ENCODE peak calls at places on chromosomes 13 and 19, in four cellular contexts. U is psoas muscle, E is fibroblast of lung, I is BE2C. G is an unnamed sample.

GRCh38 chr19:4930664-4931063 is 21.4 kb downstream of the UHRF1 start:
- DNase-seq in U (no peak), E (no peak), I (no peak), G (no peak)

GRCh38 chr19:6060600-6061391 is 49.5 kb downstream of the RFX2 start:
- DNase-seq in E (no peak), I (peak), U (peak), G (no peak)

GRCh38 chr19:29529646-29530548 is 4.1 kb downstream of the VSTM2B start:
- DNase-seq in U (no peak), I (no peak), E (no peak), G (no peak)

GRCh38 chr13:98429531-98429930 is 147.4 kb downstream of the STK24 start:
- DNase-seq in U (no peak), I (no peak), E (no peak), G (no peak)

GRCh38 chr19:45468159-45468651 is 409 bp downstream of the FOSB start:
- DNase-seq in E (no peak), I (no peak), U (peak), G (no peak)

GRCh38 chr13:60134376-60134775 is 29.4 kb downstream of the DIAPH3 start:
- DNase-seq in U (no peak), E (peak), I (no peak), G (no peak)

GRCh38 chr19:50663280-50663790 is 14.1 kb downstream of the C19orf81 start:
- DNase-seq in E (no peak), I (peak), U (no peak), G (no peak)

GRCh38 chr19:40294560-40294959 is 9.4 kb upstream of the AKT2 start:
- DNase-seq in U (no peak), E (no peak), I (no peak), G (no peak)

GRCh38 chr13:58476176-58476575 is 844.6 kb downstream of the PCDH17 start:
- DNase-seq in I (no peak), U (no peak), E (no peak), G (no peak)

GRCh38 chr19:16435238-16435911 is 36.4 kb downstream of the EPS15L1 start:
- DNase-seq in U (peak), I (no peak), E (peak), G (peak)

GRCh38 chr19:31413353-31413752 is 64.1 kb upstream of the TSHZ3 start:
- DNase-seq in E (no peak), U (no peak), I (no peak), G (no peak)

GRCh38 chr13:102847272-102848234 is 1.7 kb downstream of the ERCC5 start:
- DNase-seq in U (no peak), E (peak), I (no peak), G (no peak)

GRCh38 chr19:8120636-8121480 is 28.5 kb downstream of the FBN3 start:
- DNase-seq in I (no peak), U (no peak), E (no peak), G (no peak)

GRCh38 chr13:106372199-106373160 is 163.0 kb downstream of the EFNB2 start:
- DNase-seq in I (no peak), E (peak), U (no peak), G (peak)

GRCh38 chr13:72507394-72508199 is 219.8 kb downstream of the MZT1 start:
- DNase-seq in I (no peak), E (no peak), U (no peak), G (no peak)

GRCh38 chr13:76822691-76823267 is 63.4 kb downstream of the KCTD12 start:
- DNase-seq in U (no peak), E (peak), I (no peak), G (no peak)

GRCh38 chr19:38346837-38347236 is 11.2 kb downstream of the CATSPERG start:
- DNase-seq in E (no peak), U (no peak), I (no peak), G (no peak)

GRCh38 chr19:46347572-46347883 is 641 bp downstream of the PPP5C start:
- DNase-seq in I (no peak), U (no peak), E (no peak), G (no peak)

GRCh38 chr19:6713773-6714692 is 6.4 kb downstream of the C3 start:
- DNase-seq in U (peak), E (no peak), I (no peak), G (no peak)

GRCh38 chr13:102317593-102317992 is 84.3 kb downstream of the FGF14 start:
- DNase-seq in I (peak), E (peak), U (peak), G (no peak)

GRCh38 chr19:40321076-40321475 is 27.1 kb downstream of the C19orf47 start:
- DNase-seq in U (no peak), E (no peak), I (no peak), G (no peak)

GRCh38 chr19:1283917-1284292 is 1.8 kb upstream of the EFNA2 start:
- DNase-seq in I (no peak), E (no peak), U (no peak), G (no peak)

GRCh38 chr13:91097269-91097668 is 250.2 kb upstream of the MIR17HG start:
- DNase-seq in E (no peak), U (no peak), I (no peak), G (no peak)

GRCh38 chr19:18895038-18895827 is 725 bp downstream of the CERS1 start:
- DNase-seq in U (peak), I (peak), E (peak), G (no peak)

GRCh38 chr13:40388617-40389016 is 277.8 kb downstream of the FOXO1 start:
- DNase-seq in E (no peak), I (no peak), U (no peak), G (no peak)

GRCh38 chr19:31121501-31121900 is 227.7 kb downstream of the TSHZ3 start:
- DNase-seq in U (no peak), E (no peak), I (no peak), G (no peak)

GRCh38 chr13:40637644-40638043 is 28.8 kb downstream of the FOXO1 start:
- DNase-seq in U (no peak), E (no peak), I (no peak), G (no peak)

GRCh38 chr19:18675779-18676178 is 7.7 kb upstream of the CRTC1 start:
- DNase-seq in E (peak), U (no peak), I (peak), G (no peak)

GRCh38 chr19:35887197-35887596 is 13.1 kb downstream of the NFKBID start:
- DNase-seq in E (no peak), I (no peak), U (no peak), G (no peak)

GRCh38 chr13:35471466-35472307 is 4.8 kb downstream of the MAB21L1 start:
- DNase-seq in I (peak), E (peak), U (peak), G (no peak)

GRCh38 chr13:114152831-114153371 is 20.5 kb upstream of the RASA3 start:
- DNase-seq in I (no peak), E (no peak), U (no peak), G (no peak)

GRCh38 chr13:25872871-25873607 is 178.8 kb downstream of the SHISA2 start:
- DNase-seq in I (no peak), U (peak), E (no peak), G (no peak)

GRCh38 chr19:17948474-17948966 is 15.7 kb downstream of the CCDC124 start:
- DNase-seq in I (no peak), E (no peak), U (no peak), G (no peak)

GRCh38 chr13:90415902-90416301 is 931.6 kb upstream of the MIR17HG start:
- DNase-seq in E (no peak), U (no peak), I (no peak), G (no peak)

GRCh38 chr19:46009530-46010510 is 13.0 kb downstream of the PGLYRP1 start:
- DNase-seq in U (peak), E (peak), I (peak), G (no peak)

DNA sequence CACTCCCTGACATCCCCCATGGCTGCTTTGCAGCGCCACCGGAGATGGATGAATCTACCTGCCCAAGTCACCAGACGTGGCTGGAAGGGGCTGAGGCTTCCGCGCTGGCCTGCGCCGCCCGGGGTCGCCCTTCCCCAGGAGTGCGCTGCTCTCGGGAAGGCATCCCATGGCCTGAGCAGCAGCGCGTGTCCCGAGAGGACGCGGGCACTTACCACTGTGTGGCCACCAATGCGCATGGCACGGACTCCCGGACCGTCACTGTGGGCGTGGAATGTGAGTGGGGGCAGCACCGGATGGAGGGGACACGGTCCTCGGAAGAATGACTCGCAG is 4.6 kb downstream of the ICAM5 start:
- DNase-seq in I (peak), E (no peak), U (no peak), G (no peak)
- H3K4me3 ChIP-seq in I (no peak), E (no peak), U (no peak), G (no peak)

GRCh38 chr19:14767466-14767971 is 10.8 kb downstream of the ADGRE2 start:
- DNase-seq in I (no peak), U (no peak), E (no peak), G (no peak)
- TF ChIP-seq CTCF in I (no peak), U (no peak), E (no peak), G (no peak)

GRCh38 chr19:9936151-9937000 is at the start of gene OLFM2:
- DNase-seq in E (no peak), U (no peak), I (peak), G (no peak)
- H3K4me3 ChIP-seq in E (peak), U (peak), I (no peak), G (peak)

DNA sequence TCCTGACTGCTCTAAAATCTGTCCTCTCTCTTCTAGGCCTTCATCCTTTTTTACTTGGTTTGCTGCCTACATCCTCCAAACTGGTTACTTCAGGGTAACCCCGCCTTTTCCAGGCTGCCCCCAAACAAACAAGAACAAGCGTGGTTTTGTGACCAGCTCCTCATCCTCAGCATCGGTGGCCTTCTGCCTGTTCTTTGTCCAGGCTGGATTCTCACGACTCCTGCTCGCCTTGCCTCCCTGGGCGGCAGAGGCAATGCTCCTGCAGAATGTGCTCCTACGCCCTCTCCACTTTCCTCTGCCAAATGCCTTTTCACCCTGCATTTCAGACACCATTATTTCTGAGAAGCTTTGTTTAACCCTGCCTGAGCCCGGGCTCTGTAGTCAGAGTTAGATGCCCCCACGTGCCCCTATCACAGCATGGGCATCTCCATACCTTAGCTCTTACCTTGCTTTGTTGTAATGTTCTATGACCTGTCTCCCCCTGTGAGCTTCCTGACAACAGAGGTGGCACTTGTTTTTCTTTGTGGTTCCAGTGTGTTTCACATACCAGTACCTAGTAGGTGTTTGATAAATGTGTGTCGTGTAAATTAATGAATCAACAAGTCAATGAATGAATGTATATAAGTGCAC is 61.9 kb downstream of the WDFY2 start:
- DNase-seq in U (no peak), E (no peak), I (no peak), G (no peak)
- TF ChIP-seq CTCF in U (no peak), E (no peak), I (no peak), G (no peak)

GRCh38 chr13:27617801-27618411 is 2.4 kb downstream of the LNX2 start:
- DNase-seq in E (no peak), I (no peak), U (no peak), G (no peak)
- H3K4me3 ChIP-seq in E (no peak), I (no peak), U (peak), G (no peak)

DNA sequence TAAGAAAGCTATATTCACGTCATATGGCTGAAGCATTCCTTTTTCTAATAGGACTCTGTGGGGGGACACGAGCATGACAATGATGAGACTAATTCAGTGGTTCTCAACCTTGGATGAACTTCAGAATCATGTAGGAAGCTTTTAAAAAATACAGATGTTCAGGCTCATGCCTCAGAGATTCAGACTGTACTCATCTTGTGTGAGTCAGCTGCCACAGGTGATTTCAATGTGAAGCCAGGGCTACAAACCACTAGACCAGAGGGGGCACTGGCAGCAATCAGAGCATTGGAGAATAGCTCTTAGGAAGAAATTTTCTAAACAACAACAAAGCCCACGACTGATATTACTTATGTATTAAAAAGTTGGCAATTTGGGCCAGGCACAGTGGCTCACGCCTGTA is 91.7 kb downstream of the SERP2 start:
- DNase-seq in U (no peak), E (no peak), I (no peak), G (no peak)
- TF ChIP-seq CTCF in U (no peak), E (no peak), I (no peak), G (no peak)

DNA sequence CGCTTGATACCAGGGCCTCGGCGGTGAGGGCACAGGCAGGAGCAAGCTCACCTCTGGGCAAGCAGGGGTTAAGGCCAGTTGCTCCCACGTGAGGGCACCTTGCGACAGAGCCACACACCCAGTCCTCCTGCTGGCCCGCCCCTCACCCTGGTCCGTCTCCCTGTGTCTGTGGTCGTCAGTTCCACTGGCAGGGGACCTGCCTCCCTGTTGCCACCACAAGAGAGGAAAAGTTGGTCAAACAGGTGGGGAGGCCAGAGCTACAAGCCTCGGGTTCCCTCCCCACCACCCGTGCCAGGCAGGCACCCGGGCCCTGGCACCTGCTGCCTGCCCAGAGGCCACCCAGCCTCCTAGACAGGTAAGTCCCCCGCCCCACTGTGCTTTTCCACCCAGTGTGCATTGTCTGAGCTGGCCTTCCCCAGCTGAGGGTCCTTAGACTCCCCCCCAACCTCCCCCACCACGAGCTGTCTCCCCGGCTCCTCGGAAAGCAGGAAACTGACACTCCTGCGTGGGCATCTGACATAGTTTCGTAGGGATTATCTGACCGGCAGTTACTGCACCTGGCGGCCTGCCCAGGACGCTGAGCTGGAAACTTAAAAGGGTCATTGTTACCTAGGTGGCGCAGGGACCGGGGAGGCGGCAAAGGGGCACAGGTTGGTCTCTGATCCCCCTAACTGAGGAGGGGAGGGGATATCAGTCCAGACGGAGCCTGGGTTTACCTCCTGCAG is at the start of gene TJP3:
- DNase-seq in E (no peak), I (no peak), U (peak), G (no peak)
- H3K4me3 ChIP-seq in E (no peak), I (no peak), U (peak), G (no peak)

GRCh38 chr13:47459512-47459911 is 541.6 kb downstream of the SUCLA2 start:
- DNase-seq in U (no peak), I (no peak), E (peak), G (no peak)
- TF ChIP-seq CTCF in U (no peak), I (peak), E (peak), G (peak)

GRCh38 chr13:109718726-109719125 is 67.7 kb downstream of the IRS2 start:
- DNase-seq in E (no peak), U (no peak), I (no peak), G (no peak)
- H3K4me3 ChIP-seq in E (no peak), U (no peak), I (no peak), G (no peak)

GRCh38 chr19:55638864-55639359 is 1.9 kb upstream of the ZNF580 start:
- DNase-seq in U (peak), I (peak), E (peak), G (no peak)
- TF ChIP-seq CTCF in U (peak), I (peak), E (peak), G (peak)

G was measured in AG04449.